ENCODE peak calls at places on chromosomes 3 and 15, in nine cellular contexts. W, V, B, S, O, F, D, K and G are unnamed samples.

GRCh38 chr3:127015282-127016042 is 32.5 kb downstream of the PLXNA1 start:
- DNase-seq in W (no peak), V (no peak), B (no peak), S (no peak), O (no peak), F (no peak), D (no peak), K (no peak), G (no peak)

GRCh38 chr3:3191675-3192480 is 12.4 kb upstream of the CRBN start:
- DNase-seq in W (peak), V (no peak), B (peak), S (peak), O (no peak), F (peak), D (no peak), K (no peak), G (no peak)

GRCh38 chr15:36029606-36030005 is 483.6 kb upstream of the DPH6 start:
- DNase-seq in W (peak), V (no peak), B (no peak), S (peak), O (no peak), F (peak), D (no peak), K (peak), G (no peak)

GRCh38 chr3:30221622-30222021 is 384.8 kb upstream of the TGFBR2 start:
- DNase-seq in W (peak), V (no peak), B (no peak), S (peak), O (no peak), F (no peak), D (no peak), K (no peak), G (no peak)

GRCh38 chr3:171429635-171430034 is 30.6 kb downstream of the TNIK start:
- DNase-seq in W (no peak), V (no peak), B (no peak), S (no peak), O (no peak), F (no peak), D (no peak), K (no peak), G (no peak)

GRCh38 chr3:88301273-88302002 is 151.7 kb downstream of the C3orf38 start:
- DNase-seq in W (peak), V (no peak), B (no peak), S (no peak), O (no peak), F (no peak), D (no peak), K (no peak), G (no peak)

GRCh38 chr15:81281925-81282895 is 41.7 kb downstream of the STARD5 start:
- DNase-seq in W (no peak), V (no peak), B (no peak), S (no peak), O (no peak), F (no peak), D (no peak), K (no peak), G (no peak)

GRCh38 chr3:159669024-159669476 is 319.6 kb upstream of the IL12A start:
- DNase-seq in W (peak), V (no peak), B (no peak), S (peak), O (no peak), F (peak), D (no peak), K (no peak), G (peak)

GRCh38 chr3:62686916-62687315 is 188.3 kb downstream of the CADPS start:
- DNase-seq in W (no peak), V (no peak), B (no peak), S (no peak), O (no peak), F (no peak), D (no peak), K (no peak), G (no peak)

GRCh38 chr3:66397745-66398144 is 103.1 kb downstream of the LRIG1 start:
- DNase-seq in W (peak), V (no peak), B (no peak), S (peak), O (no peak), F (peak), D (no peak), K (no peak), G (no peak)

GRCh38 chr3:98246142-98246541 is 17.9 kb upstream of the OR5H6 start:
- DNase-seq in W (no peak), V (no peak), B (no peak), S (no peak), O (no peak), F (no peak), D (no peak), K (no peak), G (no peak)

GRCh38 chr3:49701388-49702077 is 12.2 kb downstream of the RNF123 start:
- DNase-seq in W (no peak), V (no peak), B (no peak), S (no peak), O (no peak), F (no peak), D (no peak), K (no peak), G (no peak)

GRCh38 chr3:48661501-48662139 is 1.1 kb downstream of the CELSR3 start:
- DNase-seq in W (peak), V (no peak), B (peak), S (peak), O (peak), F (peak), D (peak), K (no peak), G (no peak)

GRCh38 chr15:80107774-80108173 is 45.0 kb upstream of the FAH start:
- DNase-seq in W (no peak), V (no peak), B (no peak), S (no peak), O (no peak), F (peak), D (no peak), K (no peak), G (no peak)

GRCh38 chr3:3799173-3800075 is at the start of gene LRRN1:
- DNase-seq in W (no peak), V (no peak), B (peak), S (peak), O (peak), F (no peak), D (peak), K (no peak), G (no peak)

GRCh38 chr3:34106879-34107278 is 308.4 kb downstream of the PDCD6IP start:
- DNase-seq in W (peak), V (no peak), B (peak), S (no peak), O (no peak), F (peak), D (no peak), K (peak), G (no peak)

GRCh38 chr15:26073430-26074333 is 210.6 kb upstream of the ATP10A start:
- DNase-seq in W (no peak), V (no peak), B (no peak), S (no peak), O (no peak), F (no peak), D (no peak), K (no peak), G (no peak)

GRCh38 chr15:36449084-36449661 is 130.3 kb upstream of the CDIN1 start:
- DNase-seq in W (no peak), V (no peak), B (no peak), S (no peak), O (no peak), F (no peak), D (peak), K (no peak), G (no peak)

GRCh38 chr3:52401551-52401950 is 43.4 kb downstream of the SEMA3G start:
- DNase-seq in W (no peak), V (no peak), B (no peak), S (no peak), O (no peak), F (no peak), D (peak), K (no peak), G (no peak)

GRCh38 chr15:69526086-69526485 is 73.5 kb downstream of the RPLP1 start:
- DNase-seq in W (no peak), V (no peak), B (no peak), S (peak), O (no peak), F (no peak), D (peak), K (no peak), G (no peak)

DNA sequence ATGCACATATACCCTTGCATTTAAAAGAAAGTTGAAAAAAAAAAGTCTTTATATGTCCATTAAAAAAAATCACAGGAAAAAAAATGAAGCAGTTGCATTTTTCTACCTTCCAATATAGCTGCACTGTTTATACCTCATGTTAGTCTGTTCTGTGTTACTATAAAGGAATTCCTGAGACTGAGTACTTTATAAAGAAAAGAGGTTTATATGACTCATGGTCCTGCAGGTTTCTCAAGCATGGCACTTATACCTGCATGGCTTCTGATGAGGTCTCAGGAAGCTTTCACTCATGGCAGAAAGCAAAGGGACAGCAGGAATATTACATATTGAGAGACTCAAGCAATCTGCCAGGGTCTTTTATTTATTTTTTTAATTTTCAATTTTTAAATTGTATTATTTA is 277.2 kb upstream of the BCHE start:
- DNase-seq in W (no peak), V (no peak), B (no peak), S (no peak), O (no peak), F (no peak), D (no peak), K (no peak), G (no peak)
- H3K4me3 ChIP-seq in W (no peak), V (no peak), B (no peak), S (no peak), O (no peak), F (no peak), D (no peak), K (no peak), G (no peak)

DNA sequence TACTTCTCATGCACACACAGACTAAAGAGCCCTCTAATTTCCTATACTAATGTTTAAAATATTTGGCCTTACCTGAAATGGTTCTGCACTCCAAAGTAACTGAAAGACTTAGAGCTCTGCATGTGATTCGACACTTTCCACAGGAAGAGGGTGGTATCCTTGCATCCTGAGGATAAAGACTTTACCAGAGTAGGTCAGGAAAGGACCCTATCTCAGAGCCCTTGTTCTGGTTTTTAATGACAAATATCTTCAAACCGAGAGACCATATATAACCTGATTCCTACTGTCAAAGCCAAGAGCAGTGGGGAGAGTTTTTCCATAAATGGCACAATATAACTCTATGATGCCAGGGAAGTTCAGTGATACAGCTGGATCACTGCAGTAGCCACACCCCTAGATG is at the start of gene GP5:
- DNase-seq in W (no peak), V (no peak), B (no peak), S (no peak), O (no peak), F (no peak), D (no peak), K (no peak), G (no peak)
- H3K4me3 ChIP-seq in W (peak), V (no peak), B (peak), S (peak), O (no peak), F (peak), D (peak), K (peak), G (no peak)

GRCh38 chr3:74532446-74532845 is 82.0 kb downstream of the CNTN3 start:
- DNase-seq in W (peak), V (no peak), B (no peak), S (peak), O (no peak), F (peak), D (no peak), K (peak), G (peak)
- H3K4me3 ChIP-seq in W (no peak), V (no peak), B (no peak), S (no peak), O (no peak), F (no peak), D (no peak), K (no peak), G (no peak)

DNA sequence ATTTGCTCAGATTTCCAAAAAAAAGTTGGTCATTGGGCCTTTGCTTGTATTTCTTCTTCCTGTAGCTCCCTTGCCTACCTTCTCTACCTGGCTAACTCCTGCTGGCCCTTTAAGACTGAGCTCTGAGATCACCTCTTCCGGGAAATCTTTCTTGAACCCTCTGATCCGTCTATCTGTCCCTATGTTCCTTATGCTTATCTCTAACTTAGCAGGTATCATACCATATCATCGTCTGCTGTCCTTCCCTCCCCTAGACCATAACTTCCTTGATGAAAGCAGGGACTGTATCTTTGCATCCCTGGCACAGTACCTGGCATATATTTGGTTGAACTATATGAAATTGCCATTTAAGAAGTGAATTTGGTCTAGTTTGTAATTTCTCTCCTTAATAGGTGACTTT is 42.3 kb downstream of the PDE8A start:
- DNase-seq in W (no peak), V (no peak), B (no peak), S (no peak), O (no peak), F (no peak), D (no peak), K (no peak), G (no peak)
- H3K4me3 ChIP-seq in W (no peak), V (no peak), B (no peak), S (no peak), O (no peak), F (no peak), D (no peak), K (no peak), G (no peak)

GRCh38 chr3:100006570-100007271 is 107.6 kb downstream of the FILIP1L start:
- DNase-seq in W (peak), V (no peak), B (no peak), S (peak), O (no peak), F (peak), D (no peak), K (no peak), G (no peak)

GRCh38 chr3:100008081-100008698 is 106.1 kb downstream of the FILIP1L start:
- DNase-seq in W (no peak), V (no peak), B (no peak), S (no peak), O (no peak), F (peak), D (no peak), K (no peak), G (no peak)

GRCh38 chr3:100009285-100010086 is 104.8 kb downstream of the FILIP1L start:
- DNase-seq in W (no peak), V (no peak), B (no peak), S (no peak), O (no peak), F (no peak), D (no peak), K (no peak), G (no peak)

GRCh38 chr3:100007313-100007712 is 107.0 kb downstream of the FILIP1L start:
- DNase-seq in W (no peak), V (no peak), B (no peak), S (no peak), O (no peak), F (no peak), D (no peak), K (no peak), G (no peak)

DNA sequence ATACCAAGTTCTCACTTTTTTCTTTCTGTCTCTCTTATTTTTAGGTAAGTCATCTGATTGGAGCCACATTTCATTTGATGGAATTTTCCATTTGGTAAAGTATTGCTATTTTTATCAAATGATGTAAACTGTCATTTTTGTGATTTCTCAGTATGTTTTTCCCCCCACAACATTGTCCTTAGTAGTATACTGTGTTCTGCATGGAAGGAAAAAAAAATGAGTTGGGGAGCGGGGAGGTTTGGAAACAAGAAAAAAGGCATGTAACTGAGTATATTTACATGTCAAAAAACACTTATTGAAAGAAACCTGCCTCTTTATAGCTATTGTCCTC is 104.2 kb downstream of the FILIP1L start:
- DNase-seq in W (no peak), V (no peak), B (no peak), S (no peak), O (no peak), F (no peak), D (no peak), K (no peak), G (no peak)
- H3K4me3 ChIP-seq in W (no peak), V (no peak), B (no peak), S (no peak), O (no peak), F (no peak), D (no peak), K (no peak), G (no peak)

GRCh38 chr15:51350723-51351122 is 9.3 kb downstream of the GLDN start:
- DNase-seq in W (no peak), V (no peak), B (no peak), S (no peak), O (no peak), F (no peak), D (no peak), K (no peak), G (no peak)

GRCh38 chr15:51356983-51357382 is 15.5 kb downstream of the GLDN start:
- DNase-seq in W (no peak), V (no peak), B (no peak), S (no peak), O (no peak), F (no peak), D (no peak), K (no peak), G (no peak)

GRCh38 chr15:51359981-51360380 is 18.5 kb downstream of the GLDN start:
- DNase-seq in W (no peak), V (no peak), B (no peak), S (no peak), O (no peak), F (no peak), D (no peak), K (no peak), G (no peak)

GRCh38 chr15:51356147-51356546 is 14.7 kb downstream of the GLDN start:
- DNase-seq in W (no peak), V (no peak), B (no peak), S (no peak), O (no peak), F (no peak), D (no peak), K (no peak), G (no peak)
- H3K4me3 ChIP-seq in W (no peak), V (no peak), B (no peak), S (no peak), O (no peak), F (no peak), D (no peak), K (no peak), G (no peak)

DNA sequence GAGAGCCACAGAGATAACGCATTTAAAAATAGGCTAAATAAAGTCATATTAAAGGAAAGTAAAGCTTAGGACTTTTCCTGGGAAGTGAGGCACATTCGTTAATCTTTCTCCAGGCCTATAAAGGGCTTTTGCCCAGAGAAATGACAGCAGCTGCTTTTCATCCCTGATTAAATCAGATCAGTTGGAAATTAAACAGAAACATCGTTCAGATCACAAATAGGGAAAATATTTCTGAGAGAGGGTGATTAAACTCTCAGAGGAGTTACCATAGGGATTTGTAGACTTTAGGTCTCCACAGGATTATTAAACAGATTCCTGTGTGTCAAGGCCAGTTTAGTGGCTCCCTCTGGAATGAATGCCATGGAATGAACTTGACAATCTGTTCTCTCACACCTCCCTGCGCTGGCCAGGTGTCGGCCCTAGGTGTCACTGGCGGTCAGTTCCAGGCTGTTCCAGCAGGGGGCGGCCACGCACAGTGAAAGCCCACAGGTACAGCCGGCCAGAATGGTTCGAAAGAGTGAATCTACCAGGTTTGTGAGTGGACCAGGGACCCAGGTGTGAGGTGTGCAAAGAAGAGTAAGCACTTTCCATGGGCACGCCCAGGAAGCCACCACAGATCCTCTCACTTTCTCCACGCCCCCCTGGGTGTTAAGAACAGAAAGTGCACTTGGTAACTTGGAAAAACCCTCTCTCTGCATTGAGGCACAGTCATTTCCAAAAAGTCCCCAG is 253.0 kb upstream of the RASGRP1 start:
- DNase-seq in W (peak), V (no peak), B (peak), S (peak), O (peak), F (peak), D (peak), K (peak), G (peak)
- H3K4me3 ChIP-seq in W (no peak), V (no peak), B (no peak), S (no peak), O (no peak), F (no peak), D (no peak), K (no peak), G (no peak)